ENCODE peak calls at places on chromosomes 13 and 19, in seven cellular contexts. O, Y, B, U, T, G and E are unnamed samples.

GRCh38 chr19:27671876-27672275 is 1541.1 kb downstream of the UQCRFS1 start:
- DNase-seq in O (no peak), B (no peak), T (no peak), U (no peak), Y (no peak), G (no peak), E (no peak)

GRCh38 chr13:63944896-63945295 is 2529.2 kb upstream of the PCDH20 start:
- DNase-seq in B (no peak), U (no peak), T (no peak), G (no peak), O (no peak), Y (no peak), E (no peak)

GRCh38 chr19:18292810-18293641 is 11.6 kb upstream of the JUND start:
- DNase-seq in Y (peak), T (no peak), O (peak), G (peak), B (peak), U (peak), E (no peak)

GRCh38 chr13:97275265-97275664 is 53.1 kb downstream of the MBNL2 start:
- DNase-seq in G (no peak), B (peak), U (peak), T (no peak), O (no peak), Y (peak), E (no peak)

GRCh38 chr13:24985102-24985501 is 110.8 kb upstream of the PABPC3 start:
- DNase-seq in B (no peak), G (no peak), T (no peak), Y (no peak), U (no peak), O (peak), E (no peak)

GRCh38 chr19:48970139-48970766 is 5.1 kb downstream of the FTL start:
- DNase-seq in O (no peak), G (no peak), Y (no peak), T (no peak), U (no peak), B (no peak), E (no peak)

GRCh38 chr13:91601273-91601672 is 202.9 kb downstream of the GPC5 start:
- DNase-seq in B (no peak), O (no peak), U (no peak), Y (no peak), T (no peak), G (no peak), E (no peak)

GRCh38 chr13:59931621-59932020 is 232.1 kb downstream of the DIAPH3 start:
- DNase-seq in Y (no peak), B (peak), G (no peak), U (no peak), O (no peak), T (no peak), E (no peak)

GRCh38 chr19:30602661-30603322 is 230.6 kb downstream of the ZNF536 start:
- DNase-seq in G (no peak), B (no peak), T (no peak), O (peak), U (no peak), Y (no peak), E (no peak)

GRCh38 chr13:111904701-111905608 is 162.0 kb upstream of the SOX1 start:
- DNase-seq in T (no peak), B (no peak), U (no peak), G (no peak), Y (no peak), O (peak), E (peak)

GRCh38 chr13:52809310-52809769 is 39.1 kb downstream of the PCDH8 start:
- DNase-seq in B (peak), O (peak), G (peak), T (no peak), Y (peak), U (peak), E (peak)

GRCh38 chr19:51009061-51009891 is 7.9 kb upstream of the KLK8 start:
- DNase-seq in B (no peak), Y (no peak), T (no peak), O (no peak), G (no peak), U (no peak), E (no peak)

GRCh38 chr19:14985133-14985532 is 5.5 kb upstream of the SLC1A6 start:
- DNase-seq in O (no peak), G (no peak), T (no peak), B (no peak), U (no peak), Y (no peak), E (no peak)

GRCh38 chr19:30255783-30256509 is 116.2 kb upstream of the ZNF536 start:
- DNase-seq in T (no peak), O (no peak), U (no peak), Y (no peak), B (no peak), G (no peak), E (no peak)

GRCh38 chr13:51770160-51770559 is 33.8 kb downstream of the DHRS12 start:
- DNase-seq in Y (no peak), T (no peak), G (no peak), B (no peak), O (no peak), U (no peak), E (no peak)

GRCh38 chr19:35773020-35773809 is 2.1 kb upstream of the ARHGAP33 start:
- DNase-seq in O (no peak), T (no peak), B (peak), Y (no peak), G (no peak), U (peak), E (no peak)

GRCh38 chr13:89846890-89847585 is 1500.4 kb upstream of the MIR17HG start:
- DNase-seq in U (peak), Y (no peak), O (no peak), B (peak), T (no peak), G (no peak), E (no peak)

GRCh38 chr19:46661020-46661731 is at the start of gene DACT3:
- DNase-seq in T (peak), Y (peak), G (peak), U (peak), O (peak), B (peak), E (peak)

GRCh38 chr19:37691881-37692504 is 27.6 kb downstream of the ZNF607 start:
- DNase-seq in O (peak), T (peak), G (peak), U (peak), Y (peak), B (peak), E (peak)
- TF ChIP-seq CTCF in O (peak), T (no peak), G (no peak), U (no peak), Y (no peak), B (peak), E (peak)

DNA sequence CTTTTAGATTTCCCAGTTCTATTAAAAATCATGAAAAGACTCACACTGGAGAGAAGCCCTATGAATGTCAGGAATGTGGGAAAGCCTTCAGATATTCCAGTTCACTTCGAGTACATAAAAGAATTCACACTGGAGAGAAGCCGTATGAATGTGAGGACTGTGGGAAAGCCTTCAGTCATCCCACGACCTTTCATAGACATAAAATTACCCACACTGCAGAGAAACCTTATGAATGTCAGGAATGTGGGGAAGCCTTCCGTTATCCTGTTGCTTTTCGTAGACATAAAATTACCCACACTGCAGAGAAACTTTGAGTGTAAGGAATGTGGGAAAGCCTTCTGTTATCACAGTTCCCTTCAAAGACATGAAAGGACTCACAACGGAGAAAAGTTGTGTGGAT is 55.2 kb downstream of the ZNF627 start:
- DNase-seq in O (no peak), Y (no peak), G (no peak), B (no peak), T (no peak), U (no peak), E (no peak)
- H3K4me3 ChIP-seq in O (no peak), Y (no peak), G (no peak), B (no peak), T (no peak), U (no peak), E (no peak)

GRCh38 chr13:21879263-21879914 is 208.5 kb downstream of the FGF9 start:
- DNase-seq in B (no peak), U (no peak), G (no peak), Y (no peak), T (no peak), O (no peak), E (no peak)
- H3K27ac ChIP-seq in B (no peak), U (no peak), G (no peak), Y (no peak), T (no peak), O (no peak), E (no peak)

DNA sequence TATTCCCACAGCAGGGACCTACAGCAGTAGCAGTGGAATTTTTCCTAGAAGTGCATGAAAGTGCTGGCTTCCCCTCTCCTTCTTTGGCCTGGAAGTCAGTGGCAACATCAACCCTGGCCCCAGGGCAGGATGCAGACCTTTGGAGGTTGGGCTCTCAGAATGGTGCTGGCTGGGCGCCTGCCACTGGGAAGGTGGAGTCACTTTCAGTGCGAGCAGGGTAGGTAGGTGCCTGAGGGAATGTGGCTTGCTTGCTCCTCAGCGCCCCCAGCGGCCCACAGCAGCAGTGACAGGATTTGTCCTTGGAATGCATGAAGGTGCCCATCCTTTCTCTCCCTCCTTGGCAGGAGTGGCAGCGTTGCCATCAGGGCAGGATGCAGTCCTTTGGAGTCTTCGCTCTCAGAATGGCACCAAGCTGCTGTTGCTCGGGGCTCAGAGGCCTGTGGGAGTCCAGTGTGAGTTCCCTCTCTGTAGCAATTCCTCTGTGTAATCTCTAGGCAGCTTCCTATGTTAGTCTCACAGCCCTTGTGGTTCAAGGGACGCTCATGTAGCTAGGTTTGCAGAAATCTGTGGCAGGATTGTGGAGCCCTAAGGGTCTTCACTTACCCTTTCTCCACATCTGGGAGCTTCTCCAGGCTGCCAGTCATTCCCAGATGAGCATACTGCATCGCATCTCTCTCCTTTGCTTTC is 354.4 kb upstream of the DACH1 start:
- DNase-seq in U (no peak), Y (peak), B (no peak), G (no peak), T (no peak), O (peak), E (no peak)
- TF ChIP-seq CTCF in U (peak), Y (peak), B (no peak), G (no peak), T (no peak), O (peak), E (peak)

DNA sequence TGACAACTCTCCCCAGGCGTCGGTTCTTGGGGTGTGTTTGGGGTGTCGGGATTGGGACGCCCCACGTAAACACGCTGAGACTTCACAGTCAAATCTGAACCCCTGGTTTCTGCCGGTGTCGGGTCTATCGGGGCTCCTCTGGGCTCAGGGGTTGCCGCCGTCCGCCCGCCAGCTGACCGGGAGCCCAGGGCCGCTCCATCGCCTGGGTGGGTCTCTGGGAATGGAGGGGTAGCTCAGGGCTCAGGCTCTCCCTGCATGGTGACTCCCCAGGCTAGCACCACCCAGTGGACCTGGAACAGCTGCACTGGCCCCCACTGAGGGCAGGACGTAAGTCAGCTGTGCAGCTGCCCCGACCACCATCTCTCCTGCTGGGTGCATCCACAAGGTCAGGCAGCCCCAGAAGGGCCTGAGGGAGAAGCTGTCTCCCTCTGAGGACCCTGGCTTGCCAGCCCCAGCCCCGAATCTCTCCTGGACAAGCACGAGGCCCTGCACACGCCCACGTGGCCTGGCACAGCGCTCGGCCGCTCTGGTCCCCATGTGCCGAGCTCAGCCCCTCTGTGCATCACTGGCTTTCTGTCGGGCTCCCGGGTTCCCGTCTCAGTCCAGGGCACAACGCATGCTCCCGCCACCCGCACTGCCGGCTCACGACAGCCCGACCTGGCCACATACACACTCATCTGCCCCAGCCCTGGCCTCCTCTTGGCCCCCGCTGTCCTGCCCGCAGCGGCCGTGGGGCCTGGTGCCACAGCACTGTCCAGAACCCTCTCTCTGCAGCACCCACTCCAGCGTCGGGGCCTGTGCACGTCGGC is 6.1 kb downstream of the RNF126 start:
- DNase-seq in U (no peak), G (no peak), T (no peak), B (no peak), Y (no peak), O (no peak), E (no peak)
- H3K4me3 ChIP-seq in U (no peak), G (no peak), T (no peak), B (no peak), Y (no peak), O (no peak), E (no peak)

DNA sequence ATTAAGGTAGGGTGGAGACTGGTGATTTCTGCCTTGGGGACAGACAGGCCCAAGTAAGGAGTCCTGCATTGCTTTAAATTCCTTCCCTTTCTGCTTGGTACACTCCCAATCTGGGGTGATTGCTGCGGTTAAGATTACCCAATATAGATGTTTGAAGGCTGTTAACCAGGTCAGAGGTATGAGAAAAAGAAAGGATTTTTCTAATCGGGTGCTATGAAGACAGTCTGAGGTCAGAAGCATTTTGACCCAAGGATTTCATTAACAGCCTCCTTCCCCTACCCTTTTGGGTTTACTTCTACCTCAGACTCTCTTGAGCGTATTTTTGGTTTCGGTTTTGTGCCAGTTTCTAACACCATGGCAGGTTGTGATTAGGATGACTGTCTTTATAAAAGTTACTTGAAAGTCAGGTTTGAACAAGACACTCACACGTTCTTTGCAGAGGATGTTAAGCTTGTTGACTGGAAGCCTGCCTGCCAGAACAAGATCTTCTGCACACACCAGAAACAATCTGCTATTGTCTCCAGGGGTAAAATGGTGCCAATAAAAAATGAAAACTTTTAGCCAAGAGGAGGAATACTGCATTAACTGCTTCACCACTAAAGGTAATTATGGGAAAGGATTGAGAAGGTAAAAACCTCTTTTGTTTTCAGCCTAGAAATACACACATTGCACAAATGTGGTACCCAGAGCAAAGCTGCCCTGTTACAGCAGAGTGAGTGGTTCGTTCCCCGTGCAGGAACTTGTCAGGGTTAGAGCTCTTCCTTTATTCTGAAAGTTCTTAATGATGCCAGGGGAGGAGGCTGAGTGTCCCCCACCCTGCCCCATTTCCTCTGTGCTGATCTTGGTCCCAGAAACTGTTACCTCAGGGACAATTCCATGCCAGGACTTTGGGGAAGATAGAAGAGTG is 108.9 kb downstream of the NDFIP2 start:
- DNase-seq in Y (no peak), G (no peak), U (no peak), B (no peak), T (no peak), O (no peak), E (no peak)
- H3K27ac ChIP-seq in Y (no peak), G (no peak), U (no peak), B (no peak), T (peak), O (no peak), E (no peak)

GRCh38 chr19:54352041-54352440 is 12.7 kb downstream of the LAIR1 start:
- DNase-seq in T (no peak), B (no peak), G (no peak), Y (no peak), U (no peak), O (no peak), E (no peak)
- TF ChIP-seq CTCF in T (no peak), B (no peak), G (no peak), Y (no peak), U (no peak), O (no peak), E (no peak)

DNA sequence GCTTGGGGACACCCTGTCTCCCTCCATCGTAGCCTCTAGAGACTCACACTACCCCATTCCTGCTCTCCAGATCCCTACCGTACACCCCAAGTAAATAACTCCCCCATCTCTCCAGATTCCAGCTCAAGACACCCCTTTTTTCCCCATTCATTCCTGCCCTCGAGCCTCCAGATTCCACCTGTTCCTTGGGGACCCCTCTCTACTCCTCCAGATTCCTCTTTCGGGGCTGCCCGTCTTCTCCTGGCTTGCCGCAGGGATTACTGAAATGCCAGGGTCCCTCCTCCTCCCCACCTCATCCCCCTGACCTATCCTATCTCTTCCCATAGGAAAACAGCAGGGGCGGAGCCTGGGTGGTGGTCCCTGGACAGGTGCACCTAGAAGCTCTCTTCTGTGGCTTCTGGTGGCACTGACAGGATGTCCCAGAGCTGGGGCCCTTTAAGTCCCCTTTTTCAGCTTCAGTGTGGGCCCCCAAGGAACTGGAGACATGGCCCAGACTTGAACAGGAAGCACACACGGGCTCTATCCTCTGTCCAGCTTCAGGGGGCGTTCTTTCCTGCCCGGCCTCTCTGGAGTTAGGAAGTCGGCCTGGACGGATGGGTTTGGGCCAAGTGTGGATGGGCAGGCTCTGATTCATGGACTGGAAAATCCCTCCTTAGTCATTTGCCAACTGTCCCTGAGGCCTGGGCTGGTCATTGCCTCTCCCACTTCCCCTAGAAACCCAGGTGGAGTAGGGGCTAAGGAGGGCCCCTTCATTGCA is 1.2 kb downstream of the ZSWIM4 start:
- DNase-seq in G (no peak), T (no peak), U (peak), O (peak), Y (peak), B (peak), E (no peak)
- H3K4me3 ChIP-seq in G (peak), T (peak), U (peak), O (peak), Y (peak), B (peak), E (peak)

GRCh38 chr13:43271152-43271551 is 247.8 kb downstream of the DNAJC15 start:
- DNase-seq in G (no peak), B (no peak), Y (no peak), U (no peak), T (no peak), O (no peak), E (no peak)

GRCh38 chr13:43267916-43268315 is 244.5 kb downstream of the DNAJC15 start:
- DNase-seq in U (no peak), G (no peak), Y (no peak), O (no peak), T (no peak), B (no peak), E (no peak)

GRCh38 chr13:43268632-43269031 is 245.2 kb downstream of the DNAJC15 start:
- DNase-seq in B (no peak), O (no peak), Y (no peak), T (no peak), G (no peak), U (no peak), E (no peak)

GRCh38 chr13:43269037-43269476 is 245.7 kb downstream of the DNAJC15 start:
- DNase-seq in T (no peak), G (no peak), U (peak), Y (peak), B (peak), O (no peak), E (no peak)

GRCh38 chr13:43270043-43270830 is 246.9 kb downstream of the DNAJC15 start:
- DNase-seq in U (peak), Y (no peak), G (no peak), O (no peak), B (peak), T (no peak), E (no peak)
- H3K27ac ChIP-seq in U (no peak), Y (no peak), G (no peak), O (no peak), B (peak), T (peak), E (no peak)